ENCODE peak calls at places on chromosomes 12 and 14, in nine cellular contexts. O is A549, E is thyroid gland, L is right lobe of liver, D is suprapubic skin, Q is body of pancreas, H is IMR-90, C is ovary, Z is prostate gland. A is an unnamed sample.

GRCh38 chr12:27382126-27382795 is 49.6 kb downstream of the BMAL2 start:
- DNase-seq in O (no peak), E (no peak), L (no peak), D (no peak), Q (no peak), H (no peak), C (no peak), Z (no peak), A (no peak)

GRCh38 chr12:13205809-13206559 is 9.5 kb downstream of the EMP1 start:
- DNase-seq in O (peak; percentile 40), E (no peak), L (no peak), D (no peak), Q (no peak), H (peak; percentile 99), C (no peak), Z (no peak), A (no peak)

GRCh38 chr12:49295087-49296001 is at the start of gene PRPH:
- DNase-seq in O (no peak), E (peak; percentile 70), L (no peak), D (no peak), Q (peak; percentile 37), H (no peak), C (peak; percentile 31), Z (no peak), A (no peak)

GRCh38 chr14:67806228-67806627 is 10.2 kb downstream of the ZFYVE26 start:
- DNase-seq in O (no peak), E (no peak), L (no peak), D (no peak), Q (no peak), H (peak; percentile 7), C (no peak), Z (no peak), A (no peak)

GRCh38 chr12:101876861-101877815 is at the start of gene DRAM1:
- DNase-seq in O (peak; percentile 62), E (peak; percentile 87), L (peak; percentile 95), D (peak; percentile 95), Q (peak; percentile 95), H (peak; percentile 89), C (peak; percentile 91), Z (peak; percentile 89), A (peak; percentile 87)

GRCh38 chr12:78793491-78793890 is 71.1 kb upstream of the SYT1 start:
- DNase-seq in O (no peak), E (no peak), L (no peak), D (no peak), Q (no peak), H (peak; percentile 3), C (no peak), Z (no peak), A (no peak)

GRCh38 chr12:15196221-15196620 is 25.0 kb downstream of the RERG start:
- DNase-seq in O (no peak), E (no peak), L (no peak), D (no peak), Q (no peak), H (no peak), C (no peak), Z (no peak), A (no peak)

GRCh38 chr12:70645494-70646317 is 8.5 kb upstream of the PTPRB start:
- DNase-seq in O (peak; percentile 60), E (peak; percentile 20), L (no peak), D (no peak), Q (peak; percentile 49), H (peak; percentile 85), C (no peak), Z (peak; percentile 70), A (peak; percentile 34)

GRCh38 chr12:109625131-109625559 is 51.6 kb downstream of the MVK start:
- DNase-seq in O (peak; percentile 71), E (no peak), L (no peak), D (no peak), Q (no peak), H (peak; percentile 20), C (no peak), Z (no peak), A (no peak)

GRCh38 chr12:130818381-130819247 is 20.4 kb downstream of the STX2 start:
- DNase-seq in O (peak; percentile 91), E (peak; percentile 76), L (peak; percentile 57), D (no peak), Q (peak; percentile 65), H (no peak), C (peak; percentile 81), Z (peak; percentile 52), A (peak; percentile 92)

GRCh38 chr12:123270380-123271181 is 1.1 kb downstream of the CDK2AP1 start:
- DNase-seq in O (no peak), E (peak; percentile 24), L (no peak), D (no peak), Q (no peak), H (peak; percentile 28), C (peak; percentile 61), Z (no peak), A (peak; percentile 86)

GRCh38 chr14:104697892-104698583 is 8.6 kb downstream of the INF2 start:
- DNase-seq in O (no peak), E (peak; percentile 26), L (no peak), D (no peak), Q (no peak), H (no peak), C (no peak), Z (no peak), A (no peak)

GRCh38 chr14:79111963-79112362 is 941.8 kb downstream of the NRXN3 start:
- DNase-seq in O (no peak), E (no peak), L (no peak), D (no peak), Q (no peak), H (peak; percentile 71), C (no peak), Z (no peak), A (no peak)

GRCh38 chr12:121223283-121223946 is 13.5 kb downstream of the P2RX4 start:
- DNase-seq in O (no peak), E (no peak), L (no peak), D (no peak), Q (peak; percentile 50), H (no peak), C (no peak), Z (no peak), A (no peak)

GRCh38 chr14:80047761-80048160 is 163.5 kb downstream of the DIO2 start:
- DNase-seq in O (no peak), E (no peak), L (no peak), D (no peak), Q (no peak), H (no peak), C (no peak), Z (no peak), A (no peak)

GRCh38 chr12:45674181-45674580 is 55.3 kb upstream of the ARID2 start:
- DNase-seq in O (no peak), E (no peak), L (no peak), D (no peak), Q (no peak), H (peak; percentile 26), C (no peak), Z (no peak), A (no peak)

GRCh38 chr14:90979451-90979850 is 81.0 kb downstream of the RPS6KA5 start:
- DNase-seq in O (no peak), E (no peak), L (no peak), D (no peak), Q (no peak), H (no peak), C (no peak), Z (no peak), A (no peak)

GRCh38 chr12:49707812-49708147 is 575 bp upstream of the FMNL3 start:
- DNase-seq in O (no peak), E (no peak), L (no peak), D (no peak), Q (no peak), H (no peak), C (peak; percentile 41), Z (no peak), A (no peak)

GRCh38 chr12:96571101-96571862 is 81.9 kb downstream of the CFAP54 start:
- DNase-seq in O (no peak), E (no peak), L (no peak), D (no peak), Q (no peak), H (no peak), C (no peak), Z (no peak), A (no peak)

GRCh38 chr12:114740448-114740847 is 56.5 kb upstream of the TBX3 start:
- DNase-seq in O (no peak), E (no peak), L (no peak), D (no peak), Q (no peak), H (no peak), C (no peak), Z (no peak), A (no peak)

GRCh38 chr14:93231129-93231979 is 24.3 kb downstream of the UBR7 start:
- DNase-seq in O (peak; percentile 78), E (no peak), L (no peak), D (no peak), Q (peak; percentile 25), H (peak; percentile 59), C (peak; percentile 50), Z (no peak), A (no peak)
- H3K4me3 ChIP-seq in O (peak overlapping the region; percentile 57), E (no peak overlapping the region), L (no peak overlapping the region), D (peak overlapping the region; percentile 42), Q (no peak overlapping the region), H (peak overlapping the region; percentile 65), C (peak overlapping the region; percentile 33), Z (peak overlapping the region; percentile 27), A (no peak overlapping the region)

GRCh38 chr12:8661016-8661415 is 1.6 kb downstream of the MFAP5 start:
- DNase-seq in O (no peak), E (no peak), L (no peak), D (no peak), Q (no peak), H (no peak), C (no peak), Z (no peak), A (no peak)

GRCh38 chr12:8658361-8658760 is 4.3 kb downstream of the MFAP5 start:
- DNase-seq in O (no peak), E (no peak), L (no peak), D (no peak), Q (no peak), H (peak; percentile 50), C (no peak), Z (no peak), A (no peak)

GRCh38 chr12:8655421-8655820 is 7.2 kb downstream of the MFAP5 start:
- DNase-seq in O (no peak), E (no peak), L (no peak), D (no peak), Q (no peak), H (no peak), C (no peak), Z (no peak), A (no peak)
- TF ChIP-seq POLR2A in O (no peak), E (no peak), L (no peak), D (no peak), Q (no peak), H (no peak), C (no peak), Z (no peak), A (no peak)

GRCh38 chr12:99810718-99811593 is 163.4 kb downstream of the GARIN6 start:
- DNase-seq in O (peak; percentile 20), E (no peak), L (no peak), D (no peak), Q (no peak), H (peak; percentile 18), C (no peak), Z (no peak), A (no peak)
- TF ChIP-seq CTCF in O (peak; percentile 41), E (peak; percentile 60), L (peak; percentile 45), D (no peak), Q (no peak), H (peak; percentile 33), C (no peak), Z (no peak), A (no peak)

DNA sequence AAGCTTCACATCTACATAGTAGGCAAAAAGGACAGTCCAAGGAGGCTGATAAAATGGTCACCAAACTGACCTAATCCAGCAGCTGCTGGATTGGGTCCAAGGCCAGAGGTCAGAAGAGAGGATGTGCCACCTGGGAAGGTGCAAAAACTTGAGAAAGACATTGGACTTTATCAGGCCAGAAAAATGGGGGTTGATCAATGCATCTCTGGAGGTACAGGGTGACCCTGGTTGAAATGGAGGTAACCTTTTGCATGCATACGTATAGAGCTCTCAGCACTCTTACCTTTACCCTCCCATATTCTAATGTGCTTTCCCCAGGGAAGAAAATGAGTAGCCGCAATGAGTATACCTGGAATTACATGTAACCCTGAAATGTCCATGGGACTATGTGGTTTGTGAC is 16.0 kb downstream of the BTG1 start:
- DNase-seq in O (no peak), E (no peak), L (no peak), D (no peak), Q (no peak), H (no peak), C (no peak), Z (no peak), A (no peak)
- H3K4me3 ChIP-seq in O (no peak overlapping the region), E (no peak overlapping the region), L (no peak overlapping the region), D (no peak overlapping the region), Q (no peak overlapping the region), H (no peak overlapping the region), C (no peak overlapping the region), Z (no peak overlapping the region), A (no peak overlapping the region)